ENCODE peak calls at places on chromosomes 4 and X, in nine cellular contexts. One of them, this sample, is unnamed.

GRCh38 chrX:11666180-11666579 is 460 bp upstream of the ARHGAP6 start:
- DNase-seq in IMR-90: no peak
- DNase-seq in breast epithelium: no peak
- DNase-seq in transverse colon: no peak
- DNase-seq in mesenchymal stem cell: peak; percentile 32
- DNase-seq in A549: no peak
- DNase-seq in tibial artery: no peak
- DNase-seq in ovary: peak; percentile 25
- DNase-seq in mammary epithelial cell: no peak
- DNase-seq in this sample: no peak

GRCh38 chr4:69057620-69058409 is 38.5 kb upstream of the UGT2B7 start:
- DNase-seq in IMR-90: peak; percentile 25
- DNase-seq in breast epithelium: no peak
- DNase-seq in transverse colon: no peak
- DNase-seq in mesenchymal stem cell: peak; percentile 38
- DNase-seq in A549: no peak
- DNase-seq in tibial artery: no peak
- DNase-seq in ovary: no peak
- DNase-seq in mammary epithelial cell: no peak
- DNase-seq in this sample: no peak

GRCh38 chrX:118974088-118974907 is at the start of gene LONRF3:
- DNase-seq in IMR-90: peak; percentile 3
- DNase-seq in breast epithelium: peak; percentile 75
- DNase-seq in transverse colon: peak; percentile 79
- DNase-seq in mesenchymal stem cell: peak; percentile 30
- DNase-seq in A549: peak; percentile 60
- DNase-seq in tibial artery: peak; percentile 89
- DNase-seq in ovary: peak; percentile 80
- DNase-seq in mammary epithelial cell: no peak
- DNase-seq in this sample: peak; percentile 79

GRCh38 chrX:41164469-41164868 is 79.2 kb downstream of the USP9X start:
- DNase-seq in IMR-90: no peak
- DNase-seq in breast epithelium: no peak
- DNase-seq in transverse colon: peak; percentile 38
- DNase-seq in mesenchymal stem cell: no peak
- DNase-seq in A549: no peak
- DNase-seq in tibial artery: no peak
- DNase-seq in ovary: no peak
- DNase-seq in mammary epithelial cell: no peak
- DNase-seq in this sample: no peak

GRCh38 chr4:89992744-89993143 is 98.1 kb downstream of the MMRN1 start:
- DNase-seq in IMR-90: no peak
- DNase-seq in breast epithelium: no peak
- DNase-seq in transverse colon: no peak
- DNase-seq in mesenchymal stem cell: no peak
- DNase-seq in A549: no peak
- DNase-seq in tibial artery: no peak
- DNase-seq in ovary: no peak
- DNase-seq in mammary epithelial cell: no peak
- DNase-seq in this sample: no peak

GRCh38 chrX:3362956-3363355 is 16.5 kb upstream of the MXRA5 start:
- DNase-seq in IMR-90: no peak
- DNase-seq in breast epithelium: peak; percentile 45
- DNase-seq in transverse colon: no peak
- DNase-seq in mesenchymal stem cell: no peak
- DNase-seq in A549: no peak
- DNase-seq in tibial artery: no peak
- DNase-seq in ovary: no peak
- DNase-seq in mammary epithelial cell: peak; percentile 77
- DNase-seq in this sample: no peak

GRCh38 chrX:39895228-39896110 is 202.3 kb downstream of the BCOR start:
- DNase-seq in IMR-90: no peak
- DNase-seq in breast epithelium: peak; percentile 55
- DNase-seq in transverse colon: peak; percentile 29
- DNase-seq in mesenchymal stem cell: no peak
- DNase-seq in A549: peak; percentile 35
- DNase-seq in tibial artery: no peak
- DNase-seq in ovary: no peak
- DNase-seq in mammary epithelial cell: peak; percentile 32
- DNase-seq in this sample: no peak

GRCh38 chrX:25536307-25536970 is 520.7 kb upstream of the ARX start:
- DNase-seq in IMR-90: no peak
- DNase-seq in breast epithelium: no peak
- DNase-seq in transverse colon: no peak
- DNase-seq in mesenchymal stem cell: no peak
- DNase-seq in A549: no peak
- DNase-seq in tibial artery: no peak
- DNase-seq in ovary: no peak
- DNase-seq in mammary epithelial cell: no peak
- DNase-seq in this sample: no peak

GRCh38 chr4:101419324-101420135 is 72.2 kb upstream of the PPP3CA start:
- DNase-seq in IMR-90: peak; percentile 41
- DNase-seq in breast epithelium: no peak
- DNase-seq in transverse colon: peak; percentile 16
- DNase-seq in mesenchymal stem cell: peak; percentile 28
- DNase-seq in A549: no peak
- DNase-seq in tibial artery: no peak
- DNase-seq in ovary: no peak
- DNase-seq in mammary epithelial cell: no peak
- DNase-seq in this sample: no peak

GRCh38 chr4:93182722-93183121 is 645.8 kb upstream of the ATOH1 start:
- DNase-seq in IMR-90: no peak
- DNase-seq in breast epithelium: no peak
- DNase-seq in transverse colon: no peak
- DNase-seq in mesenchymal stem cell: no peak
- DNase-seq in A549: no peak
- DNase-seq in tibial artery: no peak
- DNase-seq in ovary: no peak
- DNase-seq in mammary epithelial cell: peak; percentile 36
- DNase-seq in this sample: no peak

GRCh38 chr4:608236-608635 is 17.1 kb upstream of the PDE6B start:
- DNase-seq in IMR-90: no peak
- DNase-seq in breast epithelium: no peak
- DNase-seq in transverse colon: no peak
- DNase-seq in mesenchymal stem cell: no peak
- DNase-seq in A549: no peak
- DNase-seq in tibial artery: no peak
- DNase-seq in ovary: no peak
- DNase-seq in mammary epithelial cell: no peak
- DNase-seq in this sample: no peak

GRCh38 chrX:10022580-10023245 is 55.6 kb downstream of the CLDN34 start:
- DNase-seq in IMR-90: peak; percentile 79
- DNase-seq in breast epithelium: no peak
- DNase-seq in transverse colon: peak; percentile 37
- DNase-seq in mesenchymal stem cell: peak; percentile 64
- DNase-seq in A549: peak; percentile 96
- DNase-seq in tibial artery: peak; percentile 64
- DNase-seq in ovary: no peak
- DNase-seq in mammary epithelial cell: no peak
- DNase-seq in this sample: no peak

GRCh38 chrX:8204169-8204935 is 33.3 kb upstream of the VCX2 start:
- DNase-seq in IMR-90: no peak
- DNase-seq in breast epithelium: no peak
- DNase-seq in transverse colon: no peak
- DNase-seq in mesenchymal stem cell: no peak
- DNase-seq in A549: no peak
- DNase-seq in tibial artery: no peak
- DNase-seq in ovary: no peak
- DNase-seq in mammary epithelial cell: peak; percentile 6
- DNase-seq in this sample: no peak

GRCh38 chr4:25580633-25581467 is 74.8 kb upstream of the SLC34A2 start:
- DNase-seq in IMR-90: no peak
- DNase-seq in breast epithelium: no peak
- DNase-seq in transverse colon: no peak
- DNase-seq in mesenchymal stem cell: no peak
- DNase-seq in A549: no peak
- DNase-seq in tibial artery: no peak
- DNase-seq in ovary: no peak
- DNase-seq in mammary epithelial cell: no peak
- DNase-seq in this sample: no peak

GRCh38 chr4:1404573-1405248 is 1.5 kb downstream of the NKX1-1 start:
- DNase-seq in IMR-90: no peak
- DNase-seq in breast epithelium: no peak
- DNase-seq in transverse colon: no peak
- DNase-seq in mesenchymal stem cell: no peak
- DNase-seq in A549: no peak
- DNase-seq in tibial artery: no peak
- DNase-seq in ovary: no peak
- DNase-seq in mammary epithelial cell: no peak
- DNase-seq in this sample: no peak

GRCh38 chrX:1321689-1322088 is 14.9 kb upstream of the IL3RA start:
- DNase-seq in IMR-90: no peak
- DNase-seq in breast epithelium: no peak
- DNase-seq in transverse colon: no peak
- DNase-seq in mesenchymal stem cell: no peak
- DNase-seq in A549: no peak
- DNase-seq in tibial artery: no peak
- DNase-seq in ovary: no peak
- DNase-seq in mammary epithelial cell: no peak
- DNase-seq in this sample: no peak

GRCh38 chrX:97639526-97639925 is 755.8 kb downstream of the RPA4 start:
- DNase-seq in IMR-90: no peak
- DNase-seq in breast epithelium: no peak
- DNase-seq in transverse colon: no peak
- DNase-seq in mesenchymal stem cell: no peak
- DNase-seq in A549: no peak
- DNase-seq in tibial artery: no peak
- DNase-seq in ovary: no peak
- DNase-seq in mammary epithelial cell: no peak
- DNase-seq in this sample: no peak

GRCh38 chr4:124785645-124786044 is 73.1 kb upstream of the ANKRD50 start:
- DNase-seq in IMR-90: no peak
- DNase-seq in breast epithelium: no peak
- DNase-seq in transverse colon: no peak
- DNase-seq in mesenchymal stem cell: no peak
- DNase-seq in A549: no peak
- DNase-seq in tibial artery: no peak
- DNase-seq in ovary: no peak
- DNase-seq in mammary epithelial cell: no peak
- DNase-seq in this sample: no peak

GRCh38 chr4:75729836-75730235 is 5.5 kb downstream of the USO1 start:
- DNase-seq in IMR-90: no peak
- DNase-seq in breast epithelium: no peak
- DNase-seq in transverse colon: no peak
- DNase-seq in mesenchymal stem cell: no peak
- DNase-seq in A549: no peak
- DNase-seq in tibial artery: no peak
- DNase-seq in ovary: no peak
- DNase-seq in mammary epithelial cell: no peak
- DNase-seq in this sample: no peak

GRCh38 chrX:124346064-124346876 is at the start of gene SH2D1A:
- DNase-seq in IMR-90: no peak
- DNase-seq in breast epithelium: no peak
- DNase-seq in transverse colon: no peak
- DNase-seq in mesenchymal stem cell: no peak
- DNase-seq in A549: no peak
- DNase-seq in tibial artery: no peak
- DNase-seq in ovary: no peak
- DNase-seq in mammary epithelial cell: no peak
- DNase-seq in this sample: no peak
- H3K27ac ChIP-seq in IMR-90: no peak within 1 kb of the TSS
- H3K27ac ChIP-seq in breast epithelium: no peak within 1 kb of the TSS
- H3K27ac ChIP-seq in transverse colon: no peak within 1 kb of the TSS
- H3K27ac ChIP-seq in mesenchymal stem cell: no peak within 1 kb of the TSS
- H3K27ac ChIP-seq in A549: no peak within 1 kb of the TSS
- H3K27ac ChIP-seq in tibial artery: no peak within 1 kb of the TSS
- H3K27ac ChIP-seq in ovary: no peak within 1 kb of the TSS
- H3K27ac ChIP-seq in mammary epithelial cell: peak within 1 kb of the TSS; percentile 29
- H3K27ac ChIP-seq in this sample: no peak within 1 kb of the TSS

DNA sequence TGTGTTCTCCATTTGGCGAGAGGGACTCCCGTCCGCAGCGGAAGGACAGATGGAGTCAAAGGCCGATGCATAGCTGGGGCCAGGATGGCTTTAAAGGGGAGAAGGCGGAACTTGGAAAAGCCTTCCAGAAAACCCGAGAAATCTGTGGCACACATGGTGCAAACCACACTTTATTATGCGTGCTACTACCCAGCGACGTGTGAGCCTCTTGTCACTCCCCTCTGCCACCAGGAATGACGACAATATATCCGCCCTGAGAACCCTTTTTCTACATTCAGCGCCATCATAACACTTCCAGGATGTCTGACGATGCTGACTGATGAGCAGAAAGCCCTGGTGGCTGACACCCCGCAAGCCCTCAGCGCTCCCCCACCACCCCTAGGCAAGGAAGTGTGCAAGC is 689 bp upstream of the DCHS2 start:
- DNase-seq in IMR-90: no peak
- DNase-seq in breast epithelium: no peak
- DNase-seq in transverse colon: no peak
- DNase-seq in mesenchymal stem cell: no peak
- DNase-seq in A549: no peak
- DNase-seq in tibial artery: no peak
- DNase-seq in ovary: no peak
- DNase-seq in mammary epithelial cell: no peak
- DNase-seq in this sample: no peak
- H3K4me3 ChIP-seq in IMR-90: no peak overlapping the region
- H3K4me3 ChIP-seq in breast epithelium: no peak overlapping the region
- H3K4me3 ChIP-seq in transverse colon: no peak overlapping the region
- H3K4me3 ChIP-seq in mesenchymal stem cell: peak overlapping the region; percentile 29
- H3K4me3 ChIP-seq in A549: peak overlapping the region; percentile 41
- H3K4me3 ChIP-seq in tibial artery: peak overlapping the region; percentile 49
- H3K4me3 ChIP-seq in ovary: no peak overlapping the region
- H3K4me3 ChIP-seq in mammary epithelial cell: no peak overlapping the region
- H3K4me3 ChIP-seq in this sample: peak overlapping the region; percentile 48

GRCh38 chrX:15947648-15948317 is 93.2 kb upstream of the AP1S2 start:
- DNase-seq in IMR-90: peak; percentile 63
- DNase-seq in breast epithelium: no peak
- DNase-seq in transverse colon: no peak
- DNase-seq in mesenchymal stem cell: peak; percentile 53
- DNase-seq in A549: peak; percentile 11
- DNase-seq in tibial artery: no peak
- DNase-seq in ovary: no peak
- DNase-seq in mammary epithelial cell: peak; percentile 65
- DNase-seq in this sample: no peak
- H3K27ac ChIP-seq in IMR-90: no peak overlapping the region
- H3K27ac ChIP-seq in breast epithelium: no peak overlapping the region
- H3K27ac ChIP-seq in transverse colon: no peak overlapping the region
- H3K27ac ChIP-seq in mesenchymal stem cell: peak overlapping the region; percentile 82
- H3K27ac ChIP-seq in A549: no peak overlapping the region
- H3K27ac ChIP-seq in tibial artery: no peak overlapping the region
- H3K27ac ChIP-seq in ovary: no peak overlapping the region
- H3K27ac ChIP-seq in mammary epithelial cell: peak overlapping the region; percentile 45
- H3K27ac ChIP-seq in this sample: no peak overlapping the region

DNA sequence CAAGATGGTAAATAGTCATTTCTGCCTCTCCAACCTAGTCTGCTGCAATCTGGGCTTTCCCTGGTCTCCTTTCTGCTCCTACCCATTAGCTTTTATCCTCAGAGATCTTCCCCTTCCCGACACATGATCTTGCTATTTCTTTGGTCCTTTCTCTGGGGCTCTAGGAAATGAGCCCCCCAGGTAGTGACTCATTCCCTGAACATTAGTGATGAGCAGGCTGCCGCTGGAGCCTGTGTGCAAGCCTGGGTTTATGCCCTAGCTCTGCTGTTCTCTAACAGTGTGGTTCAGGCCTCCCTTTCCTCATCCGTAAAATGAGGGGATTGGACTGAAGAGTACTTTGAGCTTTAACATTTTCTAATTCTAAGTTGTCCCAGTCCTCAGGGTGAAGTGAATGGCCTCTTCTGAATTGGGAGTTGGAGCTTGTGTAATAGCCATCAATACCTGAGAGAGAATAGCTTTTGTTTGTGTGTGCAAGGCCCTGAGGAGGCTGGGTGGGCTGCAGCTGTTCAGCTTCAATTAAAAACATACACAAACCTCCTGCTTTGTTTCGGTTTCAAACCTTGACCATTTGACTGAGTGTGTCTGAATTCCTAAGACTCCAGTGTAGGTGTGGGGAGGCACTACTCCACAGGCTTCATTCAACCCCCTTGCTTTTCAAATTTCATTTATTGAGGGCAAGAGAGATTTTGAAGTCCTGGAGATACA is 115.6 kb upstream of the SCML1 start:
- DNase-seq in IMR-90: no peak
- DNase-seq in breast epithelium: no peak
- DNase-seq in transverse colon: no peak
- DNase-seq in mesenchymal stem cell: no peak
- DNase-seq in A549: no peak
- DNase-seq in tibial artery: no peak
- DNase-seq in ovary: no peak
- DNase-seq in mammary epithelial cell: no peak
- DNase-seq in this sample: no peak
- H3K4me3 ChIP-seq in IMR-90: no peak overlapping the region
- H3K4me3 ChIP-seq in breast epithelium: no peak overlapping the region
- H3K4me3 ChIP-seq in transverse colon: no peak overlapping the region
- H3K4me3 ChIP-seq in mesenchymal stem cell: no peak overlapping the region
- H3K4me3 ChIP-seq in A549: no peak overlapping the region
- H3K4me3 ChIP-seq in tibial artery: no peak overlapping the region
- H3K4me3 ChIP-seq in ovary: no peak overlapping the region
- H3K4me3 ChIP-seq in mammary epithelial cell: no peak overlapping the region
- H3K4me3 ChIP-seq in this sample: no peak overlapping the region

This sample was measured in dorsolateral prefrontal cortex.